ENCODE peak calls at places on chromosome X, in six cellular contexts. R, C, N, B, E and U are unnamed samples.

GRCh38 chrX:12002876-12003275 is 135.4 kb upstream of the FRMPD4 start:
- DNase-seq in N (no peak), B (no peak), C (no peak), E (no peak), R (no peak), U (no peak)

GRCh38 chrX:120485562-120486520 is 16.7 kb upstream of the LAMP2 start:
- DNase-seq in E (peak), R (peak), N (peak), B (peak), C (peak), U (peak)

GRCh38 chrX:54193085-54193484 is 10.0 kb upstream of the FAM120C start:
- DNase-seq in B (no peak), C (no peak), N (no peak), E (no peak), R (no peak), U (no peak)

GRCh38 chrX:116009871-116010710 is 160.5 kb upstream of the AGTR2 start:
- DNase-seq in E (peak), N (no peak), B (no peak), C (no peak), R (peak), U (no peak)

GRCh38 chrX:110759785-110760184 is 35.8 kb downstream of the CHRDL1 start:
- DNase-seq in C (no peak), R (no peak), E (no peak), N (no peak), B (no peak), U (no peak)

GRCh38 chrX:109347618-109348017 is 134.3 kb downstream of the GUCY2F start:
- DNase-seq in R (no peak), E (no peak), B (peak), N (no peak), C (no peak), U (no peak)

GRCh38 chrX:49919617-49920016 is 2.8 kb upstream of the CLCN5 start:
- DNase-seq in C (peak), E (peak), N (peak), R (peak), B (no peak), U (peak)

GRCh38 chrX:123313486-123313885 is 129.4 kb downstream of the GRIA3 start:
- DNase-seq in R (no peak), C (no peak), B (no peak), E (no peak), N (no peak), U (no peak)

GRCh38 chrX:350534-351321 is 32.1 kb upstream of the GTPBP6 start:
- DNase-seq in R (no peak), E (no peak), C (no peak), B (no peak), N (peak), U (no peak)

GRCh38 chrX:46579250-46579649 is 5.7 kb downstream of the CHST7 start:
- DNase-seq in E (peak), B (no peak), C (no peak), N (no peak), R (no peak), U (no peak)

GRCh38 chrX:69995400-69996101 is 54.2 kb downstream of the AWAT2 start:
- DNase-seq in E (no peak), R (no peak), N (no peak), C (no peak), B (no peak), U (no peak)

GRCh38 chrX:133590703-133591505 is 175.6 kb upstream of the GPC4 start:
- DNase-seq in N (no peak), B (no peak), E (no peak), R (no peak), C (no peak), U (no peak)

GRCh38 chrX:65601530-65602281 is 65.7 kb upstream of the MSN start:
- DNase-seq in C (no peak), E (peak), B (no peak), N (no peak), R (no peak), U (no peak)

GRCh38 chrX:57900961-57901360 is 9.3 kb downstream of the ZXDA start:
- DNase-seq in R (no peak), B (no peak), C (no peak), E (no peak), N (no peak), U (no peak)

GRCh38 chrX:133660356-133660755 is 245.1 kb upstream of the GPC4 start:
- DNase-seq in R (no peak), E (no peak), B (no peak), C (no peak), N (no peak), U (no peak)

GRCh38 chrX:91331476-91331875 is 103.2 kb upstream of the PABPC5 start:
- DNase-seq in N (no peak), C (no peak), R (no peak), B (no peak), E (no peak), U (peak)

GRCh38 chrX:15349046-15349445 is 13.7 kb upstream of the PIGA start:
- DNase-seq in C (peak), B (peak), N (no peak), E (peak), R (peak), U (peak)

GRCh38 chrX:123764967-123765871 is 32.4 kb upstream of the THOC2 start:
- DNase-seq in R (peak), B (peak), C (peak), N (peak), E (no peak), U (peak)

GRCh38 chrX:119190736-119191282 is 45.3 kb upstream of the PGRMC1 start:
- DNase-seq in C (no peak), N (no peak), R (no peak), E (no peak), B (no peak), U (no peak)

GRCh38 chrX:138745215-138745614 is 33.7 kb upstream of the FGF13 start:
- DNase-seq in R (peak), N (no peak), B (no peak), E (peak), C (peak), U (no peak)

GRCh38 chrX:41384041-41384705 is 50.2 kb downstream of the DDX3X start:
- DNase-seq in E (no peak), B (peak), N (no peak), R (no peak), C (peak), U (no peak)

GRCh38 chrX:153946910-153947769 is 2.7 kb upstream of the RENBP start:
- DNase-seq in R (peak), E (peak), C (peak), B (peak), N (peak), U (no peak)

GRCh38 chrX:20954014-20954413 is 420.2 kb upstream of the CNKSR2 start:
- DNase-seq in E (no peak), R (no peak), B (no peak), N (no peak), C (no peak), U (no peak)

DNA sequence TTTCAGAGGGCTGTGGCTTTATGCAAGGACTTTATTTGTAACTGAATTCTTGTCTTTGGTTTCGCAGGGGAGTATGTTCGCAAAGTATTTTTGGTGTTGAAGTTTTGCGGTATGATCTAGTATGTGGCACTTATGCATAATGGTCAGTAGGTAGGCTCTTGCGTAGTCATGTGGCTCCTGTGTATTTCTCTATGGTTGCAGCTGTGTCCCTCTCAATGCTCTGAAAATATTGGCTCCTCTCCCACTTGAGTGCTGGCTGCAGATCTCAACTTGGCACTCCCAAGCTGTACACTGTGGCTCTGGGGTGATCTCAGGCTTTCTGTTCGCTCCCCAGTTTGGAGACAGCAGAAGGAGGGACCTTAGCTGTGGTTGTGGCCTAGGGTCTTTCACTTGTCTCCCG is 24.8 kb downstream of the ARMCX5 start:
- DNase-seq in E (no peak), C (no peak), N (no peak), R (no peak), B (no peak), U (no peak)
- TF ChIP-seq JUND in E (no peak), C (no peak), N (no peak), R (no peak), B (no peak), U (no peak)

GRCh38 chrX:107935664-107936433 is 46.3 kb downstream of the TEX13B start:
- DNase-seq in C (no peak), R (no peak), B (no peak), E (no peak), N (peak), U (no peak)
- TF ChIP-seq JUND in C (no peak), R (no peak), B (no peak), E (no peak), N (no peak), U (no peak)

GRCh38 chrX:10906861-10907260 is 204.3 kb upstream of the HCCS start:
- DNase-seq in N (no peak), C (no peak), R (no peak), E (no peak), B (no peak), U (no peak)
- TF ChIP-seq JUND in N (no peak), C (no peak), R (no peak), E (no peak), B (no peak), U (no peak)

GRCh38 chrX:86047174-86047991 is at the start of gene CHM:
- DNase-seq in B (peak), E (peak), C (peak), N (peak), R (peak), U (peak)
- TF ChIP-seq JUND in B (peak), E (no peak), C (peak), N (no peak), R (no peak), U (no peak)